ENCODE peak calls at places on chromosomes 6 and 20, in five cellular contexts. U is MM.1S, E is endodermal cell, H is neuronal stem cell, W is IMR-90. B is an unnamed sample.

GRCh38 chr20:31560094-31560899 is 44.8 kb upstream of the ID1 start:
- DNase-seq in U (peak; percentile 73), E (peak; percentile 91), H (no peak), W (peak; percentile 86), B (peak; percentile 94)

GRCh38 chr20:44730441-44730840 is 15.2 kb upstream of the KCNK15 start:
- DNase-seq in U (no peak), E (no peak), H (no peak), W (peak; percentile 77), B (peak; percentile 93)

GRCh38 chr20:31837896-31838397 is 7.5 kb downstream of the FOXS1 start:
- DNase-seq in U (no peak), E (no peak), H (no peak), W (peak; percentile 19), B (no peak)

GRCh38 chr20:43977252-43977651 is 62.6 kb downstream of the TOX2 start:
- DNase-seq in U (no peak), E (no peak), H (no peak), W (peak; percentile 20), B (no peak)

GRCh38 chr6:10733151-10733715 is 10.4 kb downstream of the TMEM14C start:
- DNase-seq in U (no peak), E (no peak), H (no peak), W (no peak), B (no peak)

GRCh38 chr20:59850018-59850641 is 83.3 kb downstream of the SYCP2 start:
- DNase-seq in U (peak; percentile 53), E (no peak), H (peak; percentile 20), W (peak; percentile 42), B (peak; percentile 71)

GRCh38 chr6:160733045-160733646 is 31.1 kb downstream of the PLG start:
- DNase-seq in U (peak; percentile 23), E (peak; percentile 74), H (peak; percentile 47), W (peak; percentile 13), B (peak; percentile 61)

GRCh38 chr6:31906122-31906521 is 4.2 kb upstream of the ZBTB12 start:
- DNase-seq in U (no peak), E (peak; percentile 66), H (no peak), W (no peak), B (no peak)

GRCh38 chr6:137033828-137034227 is 10.9 kb downstream of the IL20RA start:
- DNase-seq in U (peak; percentile 89), E (no peak), H (no peak), W (no peak), B (no peak)

GRCh38 chr20:50957276-50957675 is 1.1 kb downstream of the DPM1 start:
- DNase-seq in U (no peak), E (no peak), H (no peak), W (no peak), B (peak; percentile 57)

GRCh38 chr20:47337413-47337812 is 19.1 kb downstream of the ZMYND8 start:
- DNase-seq in U (no peak), E (no peak), H (no peak), W (no peak), B (no peak)
- H3K36me3 ChIP-seq in U (peaks cover 5% of the 10 kb centered on the region), E (peaks cover 45% of the 10 kb centered on the region), H (no peaks in the 10 kb centered on the region), W (peaks cover 11% of the 10 kb centered on the region), B (peaks cover 16% of the 10 kb centered on the region)

GRCh38 chr20:6691541-6691940 is 75.9 kb upstream of the BMP2 start:
- DNase-seq in U (no peak), E (no peak), H (no peak), W (no peak), B (no peak)
- H3K9ac ChIP-seq in U (no peak overlapping the region), E (no peak overlapping the region), H (no peak overlapping the region), W (no peak overlapping the region), B (no peak overlapping the region)

GRCh38 chr20:35115606-35116005 is 23.0 kb upstream of the TRPC4AP start:
- DNase-seq in U (no peak), E (no peak), H (no peak), W (no peak), B (no peak)

GRCh38 chr20:35117148-35117547 is 24.5 kb upstream of the TRPC4AP start:
- DNase-seq in U (no peak), E (no peak), H (no peak), W (peak; percentile 74), B (peak; percentile 36)

GRCh38 chr20:35120012-35120701 is 27.0 kb downstream of the EDEM2 start:
- DNase-seq in U (no peak), E (no peak), H (no peak), W (peak; percentile 89), B (peak; percentile 20)

GRCh38 chr20:35116258-35116657 is 23.7 kb upstream of the TRPC4AP start:
- DNase-seq in U (no peak), E (no peak), H (no peak), W (no peak), B (no peak)

DNA sequence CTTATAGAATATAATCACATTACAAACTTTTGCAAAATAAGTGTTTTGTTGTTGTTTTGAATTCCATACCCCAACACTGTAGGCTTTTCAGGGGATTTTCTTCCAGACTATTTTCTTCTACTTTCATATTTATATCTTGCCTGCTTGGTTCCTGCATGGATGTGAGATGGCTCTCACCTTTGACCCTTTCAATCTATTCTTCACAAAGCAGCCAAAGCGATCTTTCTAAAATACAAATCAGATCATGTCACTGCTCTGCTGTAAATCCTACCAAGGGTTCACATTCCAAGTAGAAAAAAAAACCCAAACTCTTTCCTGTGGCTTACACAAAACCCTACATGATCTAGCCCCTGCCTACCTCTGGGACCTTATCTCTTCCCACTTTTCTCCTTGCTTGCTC is 25.0 kb upstream of the TRPC4AP start:
- DNase-seq in U (no peak), E (no peak), H (no peak), W (no peak), B (no peak)
- H3K36me3 ChIP-seq in U (no peaks in the 10 kb centered on the region), E (peaks cover 43% of the 10 kb centered on the region), H (peaks cover 5% of the 10 kb centered on the region), W (peaks cover 29% of the 10 kb centered on the region), B (peaks cover 41% of the 10 kb centered on the region)

GRCh38 chr6:134201716-134202115 is 116.2 kb downstream of the SGK1 start:
- DNase-seq in U (no peak), E (no peak), H (no peak), W (no peak), B (no peak)
- H3K9ac ChIP-seq in U (no peak overlapping the region), E (no peak overlapping the region), H (no peak overlapping the region), W (no peak overlapping the region), B (no peak overlapping the region)

B was measured in adipocyte.